ENCODE peak calls at places on chromosome 18, in five cellular contexts. W is omental fat pad, P is fibroblast of mammary gland, V is mesothelial cell of epicardium, D is pancreas. B is an unnamed sample.

GRCh38 chr18:45054595-45054994 is 373.9 kb downstream of the SETBP1 start:
- DNase-seq in D (no peak), P (no peak), V (no peak), W (no peak), B (no peak)

GRCh38 chr18:77320960-77321559 is 71.4 kb downstream of the GALR1 start:
- DNase-seq in V (no peak), D (no peak), P (no peak), W (no peak), B (peak)

GRCh38 chr18:7457276-7457675 is 109.8 kb upstream of the PTPRM start:
- DNase-seq in V (no peak), W (no peak), P (no peak), D (no peak), B (no peak)

GRCh38 chr18:78926243-78926615 is 53.4 kb upstream of the SALL3 start:
- DNase-seq in V (no peak), P (no peak), D (no peak), W (no peak), B (no peak)

GRCh38 chr18:48805826-48806535 is 144.8 kb downstream of the SMAD7 start:
- DNase-seq in P (no peak), D (no peak), W (no peak), V (peak), B (no peak)

GRCh38 chr18:61948196-61948800 is 55.5 kb upstream of the RNF152 start:
- DNase-seq in V (no peak), W (no peak), P (no peak), D (no peak), B (no peak)

GRCh38 chr18:78796693-78797455 is 182.7 kb upstream of the SALL3 start:
- DNase-seq in V (no peak), W (no peak), D (no peak), P (no peak), B (no peak)

GRCh38 chr18:78934003-78934402 is 45.6 kb upstream of the SALL3 start:
- DNase-seq in P (no peak), V (no peak), W (no peak), D (no peak), B (no peak)

GRCh38 chr18:6368017-6368416 is 46.7 kb downstream of the L3MBTL4 start:
- DNase-seq in W (no peak), D (no peak), P (no peak), V (no peak), B (no peak)

GRCh38 chr18:79439201-79440023 is 43.7 kb downstream of the NFATC1 start:
- DNase-seq in W (no peak), P (peak), V (no peak), D (no peak), B (no peak)

GRCh38 chr18:49212819-49213218 is 247.6 kb downstream of the DYM start:
- DNase-seq in V (no peak), D (no peak), W (no peak), P (peak), B (no peak)

GRCh38 chr18:6009751-6010150 is 114.4 kb upstream of the TMEM200C start:
- DNase-seq in D (no peak), W (no peak), V (no peak), P (peak), B (no peak)

GRCh38 chr18:59921384-59921891 is 21.6 kb downstream of the PMAIP1 start:
- DNase-seq in W (no peak), P (peak), D (no peak), V (no peak), B (no peak)

GRCh38 chr18:75456277-75456676 is 28.8 kb upstream of the SMIM21 start:
- DNase-seq in W (no peak), D (no peak), P (peak), V (no peak), B (no peak)

GRCh38 chr18:79606621-79607331 is 72.8 kb upstream of the CTDP1 start:
- DNase-seq in V (no peak), D (no peak), W (no peak), P (no peak), B (no peak)

GRCh38 chr18:48621240-48621639 is 82.4 kb downstream of the CTIF start:
- DNase-seq in W (no peak), V (no peak), D (no peak), P (peak), B (no peak)

GRCh38 chr18:9914334-9914583 is 443 bp downstream of the VAPA start:
- DNase-seq in W (no peak), V (no peak), D (no peak), P (no peak), B (peak)

GRCh38 chr18:5824370-5824984 is 70.8 kb downstream of the TMEM200C start:
- DNase-seq in P (no peak), W (no peak), D (no peak), V (no peak), B (no peak)

GRCh38 chr18:13380671-13381070 is 162.1 kb downstream of the LDLRAD4 start:
- DNase-seq in W (no peak), D (no peak), P (no peak), V (no peak), B (no peak)

GRCh38 chr18:53715243-53715853 is 509.1 kb downstream of the MBD2 start:
- DNase-seq in V (no peak), D (no peak), P (no peak), W (no peak), B (no peak)

GRCh38 chr18:13530879-13531387 is 195.4 kb downstream of the FAM210A start:
- DNase-seq in D (peak), P (peak), W (no peak), V (peak), B (no peak)

GRCh38 chr18:61865466-61866165 is 27.2 kb downstream of the RNF152 start:
- DNase-seq in W (no peak), P (no peak), D (no peak), V (no peak), B (no peak)

GRCh38 chr18:13462686-13463085 is 244.1 kb downstream of the LDLRAD4 start:
- DNase-seq in P (no peak), D (no peak), V (no peak), W (no peak), B (no peak)

GRCh38 chr18:6677086-6677485 is 52.4 kb upstream of the ARHGAP28 start:
- DNase-seq in D (no peak), W (no peak), P (no peak), V (no peak), B (no peak)

GRCh38 chr18:56890632-56891031 is 239.5 kb downstream of the WDR7 start:
- DNase-seq in D (no peak), V (no peak), P (peak), W (no peak), B (no peak)

GRCh38 chr18:71678144-71678543 is 866.0 kb downstream of the CBLN2 start:
- DNase-seq in W (no peak), D (no peak), P (no peak), V (no peak), B (no peak)

GRCh38 chr18:1585881-1586488 is 681.3 kb downstream of the ADCYAP1 start:
- DNase-seq in D (no peak), V (no peak), P (peak), W (no peak), B (no peak)

GRCh38 chr18:7084766-7085080 is 32.9 kb downstream of the LAMA1 start:
- DNase-seq in W (no peak), D (no peak), V (no peak), P (peak), B (no peak)

GRCh38 chr18:70280007-70280925 is 8.6 kb upstream of the SOCS6 start:
- DNase-seq in D (peak), W (no peak), P (peak), V (no peak), B (no peak)

GRCh38 chr18:38025433-38026038 is 459.9 kb upstream of the CELF4 start:
- DNase-seq in P (no peak), W (no peak), V (no peak), D (no peak), B (no peak)

GRCh38 chr18:49839012-49839411 is 25.7 kb upstream of the ACAA2 start:
- DNase-seq in D (no peak), W (no peak), P (peak), V (no peak), B (no peak)

GRCh38 chr18:10417191-10417590 is 37.2 kb upstream of the APCDD1 start:
- DNase-seq in D (no peak), V (no peak), P (no peak), W (no peak), B (no peak)

GRCh38 chr18:23143059-23143831 is 8.0 kb downstream of the CABLES1 start:
- DNase-seq in P (no peak), V (no peak), W (no peak), D (peak), B (no peak)

GRCh38 chr18:54737986-54738385 is 90.3 kb upstream of the RAB27B start:
- DNase-seq in P (peak), V (no peak), D (no peak), W (no peak), B (no peak)

DNA sequence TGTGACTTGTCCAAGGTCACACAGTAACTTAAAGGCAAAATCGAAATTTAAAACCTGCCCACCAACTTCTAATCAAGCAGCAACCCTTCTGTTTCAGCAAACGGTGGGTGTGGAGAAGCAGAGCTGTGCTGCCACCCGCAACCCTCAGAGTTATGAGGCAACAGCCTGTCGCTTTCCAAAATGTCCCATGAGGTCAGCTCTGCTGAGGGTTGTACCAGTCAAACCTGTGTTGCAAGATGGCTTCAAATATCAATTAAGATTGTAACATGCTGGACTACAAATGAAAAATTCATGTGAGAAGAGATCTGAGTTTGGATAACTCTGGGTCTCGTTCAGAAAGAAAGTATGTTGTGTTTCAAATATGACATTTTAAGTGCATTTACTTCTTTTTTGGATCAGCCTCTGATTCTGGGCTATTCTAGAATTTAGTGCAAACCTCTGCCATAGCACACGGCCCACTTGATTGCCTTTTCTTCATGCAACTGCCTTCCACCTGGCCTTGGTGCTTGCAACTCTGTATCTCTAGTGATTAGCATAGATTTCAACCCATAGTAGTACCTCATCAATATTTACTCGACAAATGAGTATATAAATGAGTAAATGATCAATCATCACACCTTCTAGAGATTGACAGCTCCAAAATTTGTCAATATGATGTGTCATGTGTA is 69.3 kb downstream of the TIMM21 start:
- DNase-seq in D (peak), V (no peak), W (no peak), P (no peak), B (no peak)
- TF ChIP-seq CTCF in D (no peak), V (no peak), W (no peak), P (no peak), B (no peak)

GRCh38 chr18:21820035-21820810 is 79.6 kb downstream of the MIB1 start:
- DNase-seq in D (no peak), W (no peak), P (peak), V (no peak), B (peak)
- TF ChIP-seq CTCF in D (no peak), W (no peak), P (peak), V (peak), B (peak)

DNA sequence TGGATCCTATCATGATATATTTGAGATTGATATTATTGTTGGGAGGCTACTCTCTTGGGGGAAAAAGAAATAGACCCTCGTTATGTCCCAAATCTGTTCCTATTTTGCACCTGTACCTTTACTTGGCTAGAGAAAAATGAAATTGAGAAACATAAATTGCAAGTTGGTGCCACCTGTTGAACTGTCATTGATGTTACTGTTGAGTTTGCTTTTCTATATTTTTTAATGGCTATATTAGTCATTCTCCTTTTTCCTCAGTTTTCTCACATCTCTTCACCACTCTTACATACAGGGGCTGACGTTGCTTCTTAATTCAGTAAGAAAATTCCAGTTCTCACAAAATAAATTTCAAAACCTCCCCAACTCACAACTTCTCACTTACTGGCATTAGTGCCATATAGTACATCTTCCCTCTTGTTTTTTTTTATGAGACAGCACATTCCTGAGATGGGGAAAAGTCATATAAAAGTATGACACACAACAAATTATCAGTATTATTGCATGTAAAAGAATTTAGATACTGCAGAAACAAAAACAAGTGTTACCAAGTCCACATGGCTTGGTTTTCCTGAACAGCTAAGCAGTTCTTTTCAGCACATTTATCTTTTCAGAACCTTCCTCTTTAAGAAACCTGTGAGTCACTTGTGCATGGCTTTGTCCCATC is 348.3 kb upstream of the DSEL start:
- DNase-seq in V (no peak), D (no peak), W (no peak), P (peak), B (no peak)
- TF ChIP-seq CTCF in V (no peak), D (no peak), W (no peak), P (no peak), B (no peak)

GRCh38 chr18:35494281-35494825 is 3.4 kb downstream of the INO80C start:
- DNase-seq in W (no peak), D (no peak), P (no peak), V (no peak), B (no peak)

GRCh38 chr18:35495821-35496368 is 1.9 kb downstream of the INO80C start:
- DNase-seq in W (no peak), D (no peak), V (no peak), P (no peak), B (no peak)

GRCh38 chr18:35500113-35500512 is 2.4 kb upstream of the INO80C start:
- DNase-seq in P (no peak), V (no peak), D (no peak), W (no peak), B (no peak)

GRCh38 chr18:35497006-35497333 is 790 bp downstream of the INO80C start:
- DNase-seq in V (no peak), P (peak), W (no peak), D (no peak), B (no peak)

GRCh38 chr18:35497334-35498197 is at the start of gene INO80C:
- DNase-seq in D (peak), V (peak), W (peak), P (peak), B (peak)
- TF ChIP-seq CTCF in D (no peak), V (no peak), W (no peak), P (no peak), B (no peak)

DNA sequence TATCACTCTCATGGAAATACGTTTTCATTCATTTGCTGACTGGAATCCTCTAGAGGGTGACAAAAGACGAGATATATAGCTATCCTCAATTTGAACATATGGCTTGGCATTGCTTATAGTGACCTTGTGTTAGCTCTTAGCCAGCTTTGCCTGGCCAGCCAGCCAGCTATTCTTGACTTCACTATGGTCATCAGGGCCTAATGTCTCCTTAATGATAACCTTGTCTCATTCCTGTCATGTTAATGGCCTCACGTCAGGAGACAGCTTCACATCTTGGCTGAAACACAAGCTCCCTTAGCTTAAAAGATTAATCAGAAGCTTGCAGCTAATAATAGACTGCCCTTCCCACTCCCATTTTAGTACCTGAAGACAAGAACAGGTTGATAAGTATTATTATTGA is 1517.5 kb upstream of the PIK3C3 start:
- DNase-seq in P (no peak), D (no peak), W (no peak), V (no peak), B (no peak)
- TF ChIP-seq CTCF in P (no peak), D (no peak), W (no peak), V (no peak), B (no peak)

DNA sequence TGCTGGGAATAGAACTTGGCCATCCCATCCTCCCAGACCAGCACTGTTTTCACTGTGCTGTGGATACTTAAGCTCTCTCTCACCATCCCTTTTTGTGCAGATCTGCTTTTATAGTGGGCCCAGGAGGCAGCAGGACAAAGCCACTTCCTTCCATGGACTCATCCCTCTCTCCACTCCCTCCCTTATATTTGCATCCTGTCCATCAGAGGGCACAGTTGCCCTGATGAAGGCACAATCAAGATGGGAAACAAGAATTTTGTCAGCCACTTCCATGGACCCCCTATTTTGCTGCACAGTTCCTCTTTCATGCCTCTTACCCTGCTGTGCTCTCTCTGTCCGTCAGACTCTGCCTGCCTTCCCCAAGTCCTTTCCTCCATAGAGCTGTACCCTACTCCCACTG is 338.7 kb downstream of the HRH4 start:
- DNase-seq in D (no peak), V (no peak), P (no peak), W (no peak), B (no peak)
- TF ChIP-seq CTCF in D (no peak), V (no peak), P (no peak), W (no peak), B (no peak)

GRCh38 chr18:30886998-30887397 is 155.5 kb downstream of the DSC3 start:
- DNase-seq in W (no peak), D (no peak), P (no peak), V (no peak), B (no peak)

GRCh38 chr18:30888344-30888743 is 154.2 kb downstream of the DSC3 start:
- DNase-seq in P (no peak), D (no peak), W (no peak), V (no peak), B (no peak)

GRCh38 chr18:30889582-30890301 is 152.8 kb downstream of the DSC3 start:
- DNase-seq in P (no peak), V (no peak), D (no peak), W (no peak), B (no peak)
- TF ChIP-seq CTCF in P (no peak), V (no peak), D (no peak), W (no peak), B (peak)

GRCh38 chr18:62957885-62958472 is 242.6 kb downstream of the PHLPP1 start:
- DNase-seq in P (peak), D (peak), W (no peak), V (no peak), B (no peak)
- TF ChIP-seq CTCF in P (peak), D (no peak), W (no peak), V (peak), B (peak)

GRCh38 chr18:41745166-41746049 is 209.6 kb upstream of the PIK3C3 start:
- DNase-seq in P (peak), V (peak), W (no peak), D (peak), B (peak)
- TF ChIP-seq CTCF in P (peak), V (peak), W (no peak), D (no peak), B (peak)

GRCh38 chr18:36735130-36735529 is 93.7 kb downstream of the TPGS2 start:
- DNase-seq in W (no peak), V (no peak), P (no peak), D (no peak), B (no peak)
- TF ChIP-seq CTCF in W (no peak), V (no peak), P (no peak), D (no peak), B (no peak)

B was measured in D721Med.